ENCODE peak calls at places on chromosome 1, in ten cellular contexts. Y, T, A, I, Z, S, J, U, P and G are unnamed samples.

GRCh38 chr1:170660874-170661645 is 2.9 kb upstream of the PRRX1 start:
- DNase-seq in S (peak; percentile 39), U (no peak), J (no peak), T (no peak), A (no peak), Z (no peak), I (no peak), P (no peak), Y (no peak), G (no peak)

GRCh38 chr1:7103322-7104052 is 318.2 kb downstream of the CAMTA1 start:
- DNase-seq in A (no peak), T (no peak), Y (no peak), U (no peak), J (no peak), I (no peak), P (no peak), S (no peak), Z (no peak), G (no peak)

GRCh38 chr1:204640578-204640977 is 45.0 kb downstream of the LRRN2 start:
- DNase-seq in P (no peak), T (no peak), A (no peak), Y (no peak), S (no peak), J (no peak), I (no peak), U (no peak), Z (no peak), G (no peak)

GRCh38 chr1:22767862-22768261 is 57.2 kb downstream of the EPHB2 start:
- DNase-seq in Z (no peak), I (no peak), S (no peak), A (no peak), U (no peak), T (no peak), P (no peak), Y (no peak), J (no peak), G (no peak)

GRCh38 chr1:9827558-9828185 is 3.9 kb upstream of the CLSTN1 start:
- DNase-seq in P (no peak), J (no peak), I (no peak), Z (no peak), Y (no peak), A (no peak), T (no peak), S (no peak), U (peak; percentile 50), G (no peak)

GRCh38 chr1:171883844-171884243 is 42.5 kb downstream of the DNM3 start:
- DNase-seq in S (no peak), Y (no peak), Z (no peak), T (no peak), A (peak; percentile 18), J (no peak), U (no peak), I (no peak), P (no peak), G (no peak)

GRCh38 chr1:31564606-31564989 is 11.7 kb upstream of the TINAGL1 start:
- DNase-seq in S (no peak), P (no peak), U (no peak), A (no peak), J (no peak), I (no peak), T (no peak), Y (no peak), Z (no peak), G (no peak)

GRCh38 chr1:168092566-168093355 is 44.0 kb downstream of the GPR161 start:
- DNase-seq in Z (no peak), J (peak; percentile 23), A (no peak), P (no peak), S (peak; percentile 62), T (no peak), U (peak; percentile 31), I (no peak), Y (no peak), G (no peak)

GRCh38 chr1:55304306-55304705 is 89.1 kb upstream of the USP24 start:
- DNase-seq in U (no peak), Z (no peak), J (no peak), I (no peak), A (no peak), Y (peak; percentile 30), T (no peak), S (no peak), P (no peak), G (no peak)

GRCh38 chr1:25472494-25472893 is 41.8 kb downstream of the MACO1 start:
- DNase-seq in P (no peak), Z (no peak), J (peak; percentile 30), T (no peak), S (no peak), U (no peak), A (no peak), I (no peak), Y (no peak), G (no peak)

GRCh38 chr1:184623404-184623803 is 131.3 kb downstream of the EDEM3 start:
- DNase-seq in Y (no peak), S (no peak), U (no peak), P (no peak), A (no peak), T (no peak), Z (no peak), J (no peak), I (no peak), G (no peak)

GRCh38 chr1:198932351-198932991 is 293.6 kb downstream of the PTPRC start:
- DNase-seq in U (peak; percentile 81), Y (no peak), S (no peak), Z (no peak), P (no peak), T (no peak), A (peak; percentile 31), I (no peak), J (no peak), G (no peak)

GRCh38 chr1:17881761-17882160 is 126.6 kb downstream of the ACTL8 start:
- DNase-seq in S (no peak), T (no peak), Y (peak; percentile 54), J (no peak), P (no peak), Z (no peak), I (no peak), U (peak; percentile 10), A (no peak), G (no peak)

GRCh38 chr1:36448530-36449051 is 1.7 kb downstream of the OSCP1 start:
- DNase-seq in P (no peak), T (no peak), Z (no peak), A (no peak), S (no peak), Y (no peak), J (no peak), I (no peak), U (no peak), G (no peak)

GRCh38 chr1:234963904-234964702 is 164.5 kb downstream of the TOMM20 start:
- DNase-seq in A (no peak), U (peak; percentile 72), I (peak; percentile 75), Z (no peak), P (no peak), S (peak; percentile 57), Y (no peak), T (no peak), J (no peak), G (no peak)